ENCODE peak calls at places on chromosomes 13 and 19, in nine cellular contexts. One of them, this sample, is unnamed.

GRCh38 chr13:40271511-40271910 is 394.9 kb downstream of the FOXO1 start:
- DNase-seq in spleen: no peak
- DNase-seq in posterior cingulate gyrus: peak
- DNase-seq in stimulated activated CD4-positive, alpha-beta T cell treated with anti-CD3 and anti-CD28 coated beads, Interleukin-12 subunit alpha, Interleukin-12 subunit beta, amount 100 ng/mL, for 24 hours: no peak
- DNase-seq in A549: no peak
- DNase-seq in globus pallidus: no peak
- DNase-seq in stimulated activated naive B cell treated with anti-CD40 and anti-IgM and Interleukin-4, amounts not matched to agents 10 μg/mL and 1 μg/mL and 100 μg/mL, for 72 hours: no peak
- DNase-seq in NCI-H345: no peak
- DNase-seq in Peyer's patch: peak
- DNase-seq in this sample: no peak

GRCh38 chr13:64551755-64552154 is 2678.4 kb downstream of the PCDH9 start:
- DNase-seq in spleen: no peak
- DNase-seq in posterior cingulate gyrus: no peak
- DNase-seq in stimulated activated CD4-positive, alpha-beta T cell treated with anti-CD3 and anti-CD28 coated beads, Interleukin-12 subunit alpha, Interleukin-12 subunit beta, amount 100 ng/mL, for 24 hours: no peak
- DNase-seq in A549: peak
- DNase-seq in globus pallidus: no peak
- DNase-seq in stimulated activated naive B cell treated with anti-CD40 and anti-IgM and Interleukin-4, amounts not matched to agents 10 μg/mL and 1 μg/mL and 100 μg/mL, for 72 hours: no peak
- DNase-seq in NCI-H345: peak
- DNase-seq in Peyer's patch: no peak
- DNase-seq in this sample: no peak

GRCh38 chr19:19372656-19373416 is 32.6 kb upstream of the GATAD2A start:
- DNase-seq in spleen: peak
- DNase-seq in posterior cingulate gyrus: no peak
- DNase-seq in stimulated activated CD4-positive, alpha-beta T cell treated with anti-CD3 and anti-CD28 coated beads, Interleukin-12 subunit alpha, Interleukin-12 subunit beta, amount 100 ng/mL, for 24 hours: no peak
- DNase-seq in A549: peak
- DNase-seq in globus pallidus: peak
- DNase-seq in stimulated activated naive B cell treated with anti-CD40 and anti-IgM and Interleukin-4, amounts not matched to agents 10 μg/mL and 1 μg/mL and 100 μg/mL, for 72 hours: peak
- DNase-seq in NCI-H345: no peak
- DNase-seq in Peyer's patch: peak
- DNase-seq in this sample: no peak

GRCh38 chr19:15448778-15449619 is 757 bp downstream of the WIZ start:
- DNase-seq in spleen: peak
- DNase-seq in posterior cingulate gyrus: no peak
- DNase-seq in stimulated activated CD4-positive, alpha-beta T cell treated with anti-CD3 and anti-CD28 coated beads, Interleukin-12 subunit alpha, Interleukin-12 subunit beta, amount 100 ng/mL, for 24 hours: no peak
- DNase-seq in A549: peak
- DNase-seq in globus pallidus: no peak
- DNase-seq in stimulated activated naive B cell treated with anti-CD40 and anti-IgM and Interleukin-4, amounts not matched to agents 10 μg/mL and 1 μg/mL and 100 μg/mL, for 72 hours: peak
- DNase-seq in NCI-H345: no peak
- DNase-seq in Peyer's patch: no peak
- DNase-seq in this sample: no peak

GRCh38 chr13:38804536-38804935 is 117.7 kb downstream of the FREM2 start:
- DNase-seq in spleen: no peak
- DNase-seq in posterior cingulate gyrus: no peak
- DNase-seq in stimulated activated CD4-positive, alpha-beta T cell treated with anti-CD3 and anti-CD28 coated beads, Interleukin-12 subunit alpha, Interleukin-12 subunit beta, amount 100 ng/mL, for 24 hours: no peak
- DNase-seq in A549: no peak
- DNase-seq in globus pallidus: peak
- DNase-seq in stimulated activated naive B cell treated with anti-CD40 and anti-IgM and Interleukin-4, amounts not matched to agents 10 μg/mL and 1 μg/mL and 100 μg/mL, for 72 hours: no peak
- DNase-seq in NCI-H345: no peak
- DNase-seq in Peyer's patch: no peak
- DNase-seq in this sample: no peak

GRCh38 chr19:2381151-2381822 is 21.2 kb downstream of the TMPRSS9 start:
- DNase-seq in spleen: no peak
- DNase-seq in posterior cingulate gyrus: peak
- DNase-seq in stimulated activated CD4-positive, alpha-beta T cell treated with anti-CD3 and anti-CD28 coated beads, Interleukin-12 subunit alpha, Interleukin-12 subunit beta, amount 100 ng/mL, for 24 hours: no peak
- DNase-seq in A549: no peak
- DNase-seq in globus pallidus: peak
- DNase-seq in stimulated activated naive B cell treated with anti-CD40 and anti-IgM and Interleukin-4, amounts not matched to agents 10 μg/mL and 1 μg/mL and 100 μg/mL, for 72 hours: no peak
- DNase-seq in NCI-H345: no peak
- DNase-seq in Peyer's patch: no peak
- DNase-seq in this sample: peak

GRCh38 chr19:5533257-5533656 is 34.5 kb downstream of the TINCR start:
- DNase-seq in spleen: no peak
- DNase-seq in posterior cingulate gyrus: no peak
- DNase-seq in stimulated activated CD4-positive, alpha-beta T cell treated with anti-CD3 and anti-CD28 coated beads, Interleukin-12 subunit alpha, Interleukin-12 subunit beta, amount 100 ng/mL, for 24 hours: no peak
- DNase-seq in A549: no peak
- DNase-seq in globus pallidus: no peak
- DNase-seq in stimulated activated naive B cell treated with anti-CD40 and anti-IgM and Interleukin-4, amounts not matched to agents 10 μg/mL and 1 μg/mL and 100 μg/mL, for 72 hours: no peak
- DNase-seq in NCI-H345: no peak
- DNase-seq in Peyer's patch: no peak
- DNase-seq in this sample: no peak

GRCh38 chr13:79782541-79783216 is 301.7 kb downstream of the NDFIP2 start:
- DNase-seq in spleen: peak
- DNase-seq in posterior cingulate gyrus: no peak
- DNase-seq in stimulated activated CD4-positive, alpha-beta T cell treated with anti-CD3 and anti-CD28 coated beads, Interleukin-12 subunit alpha, Interleukin-12 subunit beta, amount 100 ng/mL, for 24 hours: no peak
- DNase-seq in A549: no peak
- DNase-seq in globus pallidus: peak
- DNase-seq in stimulated activated naive B cell treated with anti-CD40 and anti-IgM and Interleukin-4, amounts not matched to agents 10 μg/mL and 1 μg/mL and 100 μg/mL, for 72 hours: no peak
- DNase-seq in NCI-H345: peak
- DNase-seq in Peyer's patch: no peak
- DNase-seq in this sample: peak

GRCh38 chr13:49343255-49343654 is 95.5 kb downstream of the CDADC1 start:
- DNase-seq in spleen: no peak
- DNase-seq in posterior cingulate gyrus: no peak
- DNase-seq in stimulated activated CD4-positive, alpha-beta T cell treated with anti-CD3 and anti-CD28 coated beads, Interleukin-12 subunit alpha, Interleukin-12 subunit beta, amount 100 ng/mL, for 24 hours: no peak
- DNase-seq in A549: no peak
- DNase-seq in globus pallidus: no peak
- DNase-seq in stimulated activated naive B cell treated with anti-CD40 and anti-IgM and Interleukin-4, amounts not matched to agents 10 μg/mL and 1 μg/mL and 100 μg/mL, for 72 hours: no peak
- DNase-seq in NCI-H345: no peak
- DNase-seq in Peyer's patch: no peak
- DNase-seq in this sample: no peak

GRCh38 chr13:27036236-27036981 is 135.2 kb downstream of the USP12 start:
- DNase-seq in spleen: no peak
- DNase-seq in posterior cingulate gyrus: no peak
- DNase-seq in stimulated activated CD4-positive, alpha-beta T cell treated with anti-CD3 and anti-CD28 coated beads, Interleukin-12 subunit alpha, Interleukin-12 subunit beta, amount 100 ng/mL, for 24 hours: no peak
- DNase-seq in A549: peak
- DNase-seq in globus pallidus: no peak
- DNase-seq in stimulated activated naive B cell treated with anti-CD40 and anti-IgM and Interleukin-4, amounts not matched to agents 10 μg/mL and 1 μg/mL and 100 μg/mL, for 72 hours: no peak
- DNase-seq in NCI-H345: no peak
- DNase-seq in Peyer's patch: no peak
- DNase-seq in this sample: no peak

GRCh38 chr13:67771106-67771505 is 541.0 kb upstream of the PCDH9 start:
- DNase-seq in spleen: no peak
- DNase-seq in posterior cingulate gyrus: no peak
- DNase-seq in stimulated activated CD4-positive, alpha-beta T cell treated with anti-CD3 and anti-CD28 coated beads, Interleukin-12 subunit alpha, Interleukin-12 subunit beta, amount 100 ng/mL, for 24 hours: no peak
- DNase-seq in A549: no peak
- DNase-seq in globus pallidus: no peak
- DNase-seq in stimulated activated naive B cell treated with anti-CD40 and anti-IgM and Interleukin-4, amounts not matched to agents 10 μg/mL and 1 μg/mL and 100 μg/mL, for 72 hours: no peak
- DNase-seq in NCI-H345: no peak
- DNase-seq in Peyer's patch: no peak
- DNase-seq in this sample: no peak

GRCh38 chr19:10749435-10750384 is 31.8 kb downstream of the DNM2 start:
- DNase-seq in spleen: no peak
- DNase-seq in posterior cingulate gyrus: no peak
- DNase-seq in stimulated activated CD4-positive, alpha-beta T cell treated with anti-CD3 and anti-CD28 coated beads, Interleukin-12 subunit alpha, Interleukin-12 subunit beta, amount 100 ng/mL, for 24 hours: no peak
- DNase-seq in A549: no peak
- DNase-seq in globus pallidus: no peak
- DNase-seq in stimulated activated naive B cell treated with anti-CD40 and anti-IgM and Interleukin-4, amounts not matched to agents 10 μg/mL and 1 μg/mL and 100 μg/mL, for 72 hours: no peak
- DNase-seq in NCI-H345: no peak
- DNase-seq in Peyer's patch: peak
- DNase-seq in this sample: no peak

GRCh38 chr13:99355267-99356215 is 48.3 kb upstream of the GPR183 start:
- DNase-seq in spleen: no peak
- DNase-seq in posterior cingulate gyrus: no peak
- DNase-seq in stimulated activated CD4-positive, alpha-beta T cell treated with anti-CD3 and anti-CD28 coated beads, Interleukin-12 subunit alpha, Interleukin-12 subunit beta, amount 100 ng/mL, for 24 hours: no peak
- DNase-seq in A549: no peak
- DNase-seq in globus pallidus: no peak
- DNase-seq in stimulated activated naive B cell treated with anti-CD40 and anti-IgM and Interleukin-4, amounts not matched to agents 10 μg/mL and 1 μg/mL and 100 μg/mL, for 72 hours: no peak
- DNase-seq in NCI-H345: no peak
- DNase-seq in Peyer's patch: no peak
- DNase-seq in this sample: no peak

GRCh38 chr19:29547981-29548380 is 22.2 kb downstream of the VSTM2B start:
- DNase-seq in spleen: peak
- DNase-seq in posterior cingulate gyrus: no peak
- DNase-seq in stimulated activated CD4-positive, alpha-beta T cell treated with anti-CD3 and anti-CD28 coated beads, Interleukin-12 subunit alpha, Interleukin-12 subunit beta, amount 100 ng/mL, for 24 hours: no peak
- DNase-seq in A549: no peak
- DNase-seq in globus pallidus: no peak
- DNase-seq in stimulated activated naive B cell treated with anti-CD40 and anti-IgM and Interleukin-4, amounts not matched to agents 10 μg/mL and 1 μg/mL and 100 μg/mL, for 72 hours: no peak
- DNase-seq in NCI-H345: no peak
- DNase-seq in Peyer's patch: peak
- DNase-seq in this sample: peak

GRCh38 chr19:12792853-12793289 is 1.6 kb downstream of the JUNB start:
- DNase-seq in spleen: no peak
- DNase-seq in posterior cingulate gyrus: no peak
- DNase-seq in stimulated activated CD4-positive, alpha-beta T cell treated with anti-CD3 and anti-CD28 coated beads, Interleukin-12 subunit alpha, Interleukin-12 subunit beta, amount 100 ng/mL, for 24 hours: no peak
- DNase-seq in A549: no peak
- DNase-seq in globus pallidus: no peak
- DNase-seq in stimulated activated naive B cell treated with anti-CD40 and anti-IgM and Interleukin-4, amounts not matched to agents 10 μg/mL and 1 μg/mL and 100 μg/mL, for 72 hours: no peak
- DNase-seq in NCI-H345: no peak
- DNase-seq in Peyer's patch: no peak
- DNase-seq in this sample: no peak

GRCh38 chr13:41054919-41055619 is 6.2 kb upstream of the WBP4 start:
- DNase-seq in spleen: no peak
- DNase-seq in posterior cingulate gyrus: no peak
- DNase-seq in stimulated activated CD4-positive, alpha-beta T cell treated with anti-CD3 and anti-CD28 coated beads, Interleukin-12 subunit alpha, Interleukin-12 subunit beta, amount 100 ng/mL, for 24 hours: no peak
- DNase-seq in A549: peak
- DNase-seq in globus pallidus: no peak
- DNase-seq in stimulated activated naive B cell treated with anti-CD40 and anti-IgM and Interleukin-4, amounts not matched to agents 10 μg/mL and 1 μg/mL and 100 μg/mL, for 72 hours: no peak
- DNase-seq in NCI-H345: no peak
- DNase-seq in Peyer's patch: no peak
- DNase-seq in this sample: no peak

GRCh38 chr19:16386619-16387240 is 62.1 kb downstream of the KLF2 start:
- DNase-seq in spleen: peak
- DNase-seq in posterior cingulate gyrus: peak
- DNase-seq in stimulated activated CD4-positive, alpha-beta T cell treated with anti-CD3 and anti-CD28 coated beads, Interleukin-12 subunit alpha, Interleukin-12 subunit beta, amount 100 ng/mL, for 24 hours: no peak
- DNase-seq in A549: peak
- DNase-seq in globus pallidus: no peak
- DNase-seq in stimulated activated naive B cell treated with anti-CD40 and anti-IgM and Interleukin-4, amounts not matched to agents 10 μg/mL and 1 μg/mL and 100 μg/mL, for 72 hours: no peak
- DNase-seq in NCI-H345: peak
- DNase-seq in Peyer's patch: peak
- DNase-seq in this sample: peak

GRCh38 chr19:8423821-8424223 is 10.7 kb downstream of the MARCHF2 start:
- DNase-seq in spleen: peak
- DNase-seq in posterior cingulate gyrus: peak
- DNase-seq in stimulated activated CD4-positive, alpha-beta T cell treated with anti-CD3 and anti-CD28 coated beads, Interleukin-12 subunit alpha, Interleukin-12 subunit beta, amount 100 ng/mL, for 24 hours: no peak
- DNase-seq in A549: peak
- DNase-seq in globus pallidus: peak
- DNase-seq in stimulated activated naive B cell treated with anti-CD40 and anti-IgM and Interleukin-4, amounts not matched to agents 10 μg/mL and 1 μg/mL and 100 μg/mL, for 72 hours: no peak
- DNase-seq in NCI-H345: no peak
- DNase-seq in Peyer's patch: peak
- DNase-seq in this sample: peak

GRCh38 chr19:56301886-56302620 is 12.6 kb downstream of the ZSCAN5A start:
- DNase-seq in spleen: no peak
- DNase-seq in posterior cingulate gyrus: no peak
- DNase-seq in stimulated activated CD4-positive, alpha-beta T cell treated with anti-CD3 and anti-CD28 coated beads, Interleukin-12 subunit alpha, Interleukin-12 subunit beta, amount 100 ng/mL, for 24 hours: no peak
- DNase-seq in A549: no peak
- DNase-seq in globus pallidus: no peak
- DNase-seq in stimulated activated naive B cell treated with anti-CD40 and anti-IgM and Interleukin-4, amounts not matched to agents 10 μg/mL and 1 μg/mL and 100 μg/mL, for 72 hours: no peak
- DNase-seq in NCI-H345: no peak
- DNase-seq in Peyer's patch: no peak
- DNase-seq in this sample: no peak

GRCh38 chr19:3684817-3685410 is 15.4 kb downstream of the PIP5K1C start:
- DNase-seq in spleen: no peak
- DNase-seq in posterior cingulate gyrus: no peak
- DNase-seq in stimulated activated CD4-positive, alpha-beta T cell treated with anti-CD3 and anti-CD28 coated beads, Interleukin-12 subunit alpha, Interleukin-12 subunit beta, amount 100 ng/mL, for 24 hours: no peak
- DNase-seq in A549: no peak
- DNase-seq in globus pallidus: no peak
- DNase-seq in stimulated activated naive B cell treated with anti-CD40 and anti-IgM and Interleukin-4, amounts not matched to agents 10 μg/mL and 1 μg/mL and 100 μg/mL, for 72 hours: no peak
- DNase-seq in NCI-H345: no peak
- DNase-seq in Peyer's patch: no peak
- DNase-seq in this sample: no peak

GRCh38 chr13:73025212-73026012 is 33.4 kb upstream of the KLF5 start:
- DNase-seq in spleen: no peak
- DNase-seq in posterior cingulate gyrus: no peak
- DNase-seq in stimulated activated CD4-positive, alpha-beta T cell treated with anti-CD3 and anti-CD28 coated beads, Interleukin-12 subunit alpha, Interleukin-12 subunit beta, amount 100 ng/mL, for 24 hours: no peak
- DNase-seq in A549: no peak
- DNase-seq in globus pallidus: no peak
- DNase-seq in stimulated activated naive B cell treated with anti-CD40 and anti-IgM and Interleukin-4, amounts not matched to agents 10 μg/mL and 1 μg/mL and 100 μg/mL, for 72 hours: no peak
- DNase-seq in NCI-H345: no peak
- DNase-seq in Peyer's patch: no peak
- DNase-seq in this sample: no peak

GRCh38 chr13:20231839-20232555 is at the start of gene GJB6:
- DNase-seq in spleen: no peak
- DNase-seq in posterior cingulate gyrus: no peak
- DNase-seq in stimulated activated CD4-positive, alpha-beta T cell treated with anti-CD3 and anti-CD28 coated beads, Interleukin-12 subunit alpha, Interleukin-12 subunit beta, amount 100 ng/mL, for 24 hours: no peak
- DNase-seq in A549: no peak
- DNase-seq in globus pallidus: no peak
- DNase-seq in stimulated activated naive B cell treated with anti-CD40 and anti-IgM and Interleukin-4, amounts not matched to agents 10 μg/mL and 1 μg/mL and 100 μg/mL, for 72 hours: no peak
- DNase-seq in NCI-H345: peak
- DNase-seq in Peyer's patch: no peak
- DNase-seq in this sample: peak

GRCh38 chr19:38199340-38199739 is 24.7 kb downstream of the DPF1 start:
- DNase-seq in spleen: no peak
- DNase-seq in posterior cingulate gyrus: no peak
- DNase-seq in stimulated activated CD4-positive, alpha-beta T cell treated with anti-CD3 and anti-CD28 coated beads, Interleukin-12 subunit alpha, Interleukin-12 subunit beta, amount 100 ng/mL, for 24 hours: no peak
- DNase-seq in A549: no peak
- DNase-seq in globus pallidus: no peak
- DNase-seq in stimulated activated naive B cell treated with anti-CD40 and anti-IgM and Interleukin-4, amounts not matched to agents 10 μg/mL and 1 μg/mL and 100 μg/mL, for 72 hours: no peak
- DNase-seq in NCI-H345: no peak
- DNase-seq in Peyer's patch: no peak
- DNase-seq in this sample: no peak

This sample was measured in glutamatergic neuron.